ENCODE peak calls at places on chromosomes 6 and 20, in six cellular contexts. G is WTC11, B is natural killer cell, D is upper lobe of right lung, O is left cardiac atrium, A is GM18507. H is an unnamed sample.

GRCh38 chr20:38450412-38450975 is 15.4 kb upstream of the SNHG17 start:
- DNase-seq in G (no peak), B (no peak), D (no peak), O (no peak), A (no peak), H (no peak)

GRCh38 chr6:19866900-19867627 is 29.9 kb downstream of the ID4 start:
- DNase-seq in G (no peak), B (no peak), D (no peak), O (no peak), A (no peak), H (no peak)

GRCh38 chr6:21478411-21478810 is 115.1 kb upstream of the SOX4 start:
- DNase-seq in G (no peak), B (no peak), D (no peak), O (no peak), A (no peak), H (no peak)

GRCh38 chr6:23302499-23302898 is 733.1 kb downstream of the HDGFL1 start:
- DNase-seq in G (no peak), B (no peak), D (no peak), O (no peak), A (no peak), H (no peak)

GRCh38 chr6:99349620-99350141 is at the start of gene FAXC:
- DNase-seq in G (peak; percentile 75), B (no peak), D (peak; percentile 85), O (no peak), A (no peak), H (peak; percentile 8)

GRCh38 chr6:131532476-131533108 is 40.4 kb upstream of the ARG1 start:
- DNase-seq in G (no peak), B (no peak), D (no peak), O (no peak), A (no peak), H (no peak)

GRCh38 chr20:49433387-49433786 is 49.1 kb downstream of the KCNB1 start:
- DNase-seq in G (no peak), B (no peak), D (no peak), O (no peak), A (no peak), H (no peak)

GRCh38 chr20:24910461-24910860 is 38.6 kb upstream of the CST7 start:
- DNase-seq in G (no peak), B (no peak), D (peak; percentile 42), O (no peak), A (no peak), H (no peak)

GRCh38 chr20:62605236-62605948 is 36.9 kb upstream of the SLCO4A1 start:
- DNase-seq in G (no peak), B (no peak), D (no peak), O (no peak), A (no peak), H (no peak)

GRCh38 chr20:40638414-40638813 is 50.6 kb downstream of the MAFB start:
- DNase-seq in G (no peak), B (no peak), D (no peak), O (no peak), A (no peak), H (no peak)